ENCODE peak calls at places on chromosome X, in seven cellular contexts. M is progenitor cell of endocrine pancreas; E is AG09309; O is fibroblast of the aortic adventitia; S is colonic mucosa; X is activated naive CD8-positive, alpha-beta T cell treated with anti-CD3 and anti-CD28 coated beads for 36 hours; N is astrocyte of the spinal cord. G is an unnamed sample.

GRCh38 chrX:116009871-116010710 is 160.5 kb upstream of the AGTR2 start:
- DNase-seq in E (no peak), O (no peak), X (no peak), N (no peak), S (no peak), M (no peak), G (no peak)

GRCh38 chrX:48956728-48957414 is 536 bp downstream of the OTUD5 start:
- DNase-seq in O (no peak), E (no peak), M (no peak), X (peak), S (peak), N (no peak), G (no peak)

GRCh38 chrX:103376979-103377324 is 614 bp downstream of the BEX3 start:
- DNase-seq in E (no peak), S (peak), N (no peak), M (peak), O (peak), X (no peak), G (peak)

GRCh38 chrX:132480581-132481203 is 8.1 kb downstream of the MBNL3 start:
- DNase-seq in M (no peak), E (peak), X (peak), O (peak), S (peak), N (peak), G (no peak)

GRCh38 chrX:13074297-13075262 is 30.2 kb upstream of the FAM9C start:
- DNase-seq in X (no peak), O (no peak), M (no peak), E (no peak), S (no peak), N (no peak), G (no peak)

GRCh38 chrX:154019061-154019621 is 561 bp downstream of the IRAK1 start:
- DNase-seq in X (peak), O (no peak), E (no peak), N (no peak), M (no peak), S (no peak), G (no peak)

GRCh38 chrX:75603833-75604232 is 81.0 kb upstream of the ZDHHC15 start:
- DNase-seq in O (peak), N (peak), S (no peak), M (no peak), X (no peak), E (no peak), G (peak)

GRCh38 chrX:47196098-47196497 is 2.5 kb downstream of the UBA1 start:
- DNase-seq in N (no peak), O (no peak), X (no peak), E (no peak), M (no peak), S (no peak), G (no peak)

GRCh38 chrX:21225643-21226042 is 148.6 kb upstream of the CNKSR2 start:
- DNase-seq in M (no peak), X (no peak), N (peak), E (no peak), S (no peak), O (peak), G (no peak)

GRCh38 chrX:139560221-139560620 is 29.7 kb downstream of the F9 start:
- DNase-seq in O (peak), S (no peak), N (peak), E (no peak), M (no peak), X (no peak), G (no peak)

GRCh38 chrX:105150036-105150435 is 70.5 kb downstream of the TEX13A start:
- DNase-seq in E (no peak), M (no peak), X (no peak), O (no peak), N (no peak), S (no peak), G (no peak)

GRCh38 chrX:103949506-103949905 is 12.9 kb upstream of the TMSB15B start:
- DNase-seq in S (no peak), X (no peak), N (no peak), M (no peak), E (no peak), O (no peak), G (no peak)

GRCh38 chrX:112147206-112147605 is 64.6 kb upstream of the TRPC5 start:
- DNase-seq in N (no peak), X (no peak), E (no peak), O (no peak), S (no peak), M (peak), G (peak)

GRCh38 chrX:15059488-15059887 is 186.3 kb downstream of the MOSPD2 start:
- DNase-seq in N (no peak), E (no peak), O (no peak), X (no peak), M (no peak), S (no peak), G (no peak)